ENCODE peak calls at places on chromosomes 4 and X, in seven cellular contexts. M, D, X, Z, C, Q and F are unnamed samples.

GRCh38 chr4:130563185-130563890 is 1467.4 kb downstream of the C4orf33 start:
- DNase-seq in M (peak; percentile 81), D (peak; percentile 87), X (peak; percentile 11), Z (no peak), C (peak; percentile 70), Q (peak; percentile 51), F (peak; percentile 45)

GRCh38 chrX:68824565-68825125 is 4.2 kb upstream of the EFNB1 start:
- DNase-seq in M (peak; percentile 7), D (no peak), X (no peak), Z (no peak), C (no peak), Q (no peak), F (no peak)

GRCh38 chr4:37595875-37596402 is 90.2 kb downstream of the RELL1 start:
- DNase-seq in M (no peak), D (no peak), X (no peak), Z (no peak), C (no peak), Q (no peak), F (no peak)

GRCh38 chr4:1409806-1410425 is 3.7 kb upstream of the NKX1-1 start:
- DNase-seq in M (no peak), D (no peak), X (no peak), Z (no peak), C (no peak), Q (no peak), F (no peak)

GRCh38 chrX:261167-261857 is 19.9 kb upstream of the PLCXD1 start:
- DNase-seq in M (peak; percentile 56), D (peak; percentile 65), X (peak; percentile 15), Z (no peak), C (peak; percentile 82), Q (no peak), F (no peak)

GRCh38 chr4:45241976-45242375 is 515.6 kb upstream of the GNPDA2 start:
- DNase-seq in M (no peak), D (no peak), X (no peak), Z (no peak), C (no peak), Q (no peak), F (no peak)

GRCh38 chr4:74205559-74205958 is 47.6 kb downstream of the MTHFD2L start:
- DNase-seq in M (no peak), D (no peak), X (no peak), Z (no peak), C (no peak), Q (no peak), F (no peak)

GRCh38 chrX:45172890-45173289 is 27.8 kb downstream of the DIPK2B start:
- DNase-seq in M (no peak), D (peak; percentile 2), X (no peak), Z (no peak), C (peak; percentile 55), Q (peak; percentile 8), F (peak; percentile 71)

GRCh38 chr4:75494563-75494962 is 19.6 kb downstream of the RCHY1 start:
- DNase-seq in M (no peak), D (no peak), X (no peak), Z (no peak), C (no peak), Q (peak; percentile 16), F (no peak)

GRCh38 chr4:112817933-112818921 is 181.3 kb downstream of the LARP7 start:
- DNase-seq in M (peak; percentile 86), D (peak; percentile 90), X (peak; percentile 62), Z (peak; percentile 27), C (peak; percentile 74), Q (peak; percentile 56), F (peak; percentile 62)

GRCh38 chr4:113336556-113336955 is 287.1 kb downstream of the ANK2 start:
- DNase-seq in M (no peak), D (no peak), X (no peak), Z (no peak), C (no peak), Q (no peak), F (peak; percentile 7)

GRCh38 chr4:175905939-175906338 is 93.9 kb upstream of the GPM6A start:
- DNase-seq in M (no peak), D (peak; percentile 9), X (no peak), Z (no peak), C (no peak), Q (no peak), F (no peak)

GRCh38 chr4:143531368-143531767 is 17.9 kb downstream of the SMARCA5 start:
- DNase-seq in M (no peak), D (peak; percentile 17), X (no peak), Z (no peak), C (peak; percentile 4), Q (no peak), F (no peak)

GRCh38 chr4:48047896-48048295 is 31.3 kb downstream of the NIPAL1 start:
- DNase-seq in M (no peak), D (no peak), X (no peak), Z (peak; percentile 23), C (no peak), Q (no peak), F (no peak)

GRCh38 chr4:43898836-43899235 is 549.8 kb downstream of the KCTD8 start:
- DNase-seq in M (no peak), D (no peak), X (no peak), Z (no peak), C (no peak), Q (no peak), F (no peak)

GRCh38 chr4:145840162-145840768 is 98.4 kb downstream of the ZNF827 start:
- DNase-seq in M (no peak), D (no peak), X (no peak), Z (no peak), C (peak; percentile 53), Q (no peak), F (peak; percentile 18)

GRCh38 chr4:173498023-173498422 is 32.0 kb downstream of the HAND2 start:
- DNase-seq in M (no peak), D (no peak), X (no peak), Z (no peak), C (no peak), Q (no peak), F (no peak)

GRCh38 chr4:78647272-78647671 is 95.7 kb downstream of the ANXA3 start:
- DNase-seq in M (no peak), D (no peak), X (no peak), Z (no peak), C (no peak), Q (no peak), F (no peak)

GRCh38 chrX:110087485-110088356 is 84.8 kb downstream of the TMEM164 start:
- DNase-seq in M (no peak), D (no peak), X (no peak), Z (no peak), C (peak; percentile 93), Q (peak; percentile 81), F (peak; percentile 85)

GRCh38 chr4:161279095-161279494 is 884.7 kb downstream of the FSTL5 start:
- DNase-seq in M (no peak), D (no peak), X (no peak), Z (no peak), C (no peak), Q (no peak), F (no peak)

GRCh38 chrX:10022580-10023245 is 55.6 kb downstream of the CLDN34 start:
- DNase-seq in M (no peak), D (no peak), X (no peak), Z (peak; percentile 37), C (peak; percentile 96), Q (no peak), F (no peak)

GRCh38 chr4:53321151-53321987 is 44.5 kb downstream of the SCFD2 start:
- DNase-seq in M (no peak), D (peak; percentile 4), X (no peak), Z (no peak), C (no peak), Q (peak; percentile 29), F (peak; percentile 50)

GRCh38 chrX:20514358-20514757 is 247.6 kb upstream of the RPS6KA3 start:
- DNase-seq in M (no peak), D (no peak), X (no peak), Z (no peak), C (peak; percentile 60), Q (no peak), F (peak; percentile 40)

GRCh38 chrX:124507276-124507675 is 160.9 kb downstream of the SH2D1A start:
- DNase-seq in M (no peak), D (no peak), X (no peak), Z (no peak), C (no peak), Q (no peak), F (peak; percentile 9)

GRCh38 chr4:101264993-101265815 is 82.1 kb downstream of the PPP3CA start:
- DNase-seq in M (no peak), D (no peak), X (no peak), Z (no peak), C (peak; percentile 53), Q (no peak), F (peak; percentile 8)

GRCh38 chrX:49842603-49843002 is 13.5 kb downstream of the PAGE4 start:
- DNase-seq in M (no peak), D (no peak), X (no peak), Z (no peak), C (no peak), Q (no peak), F (no peak)

GRCh38 chrX:49840679-49841078 is 11.6 kb downstream of the PAGE4 start:
- DNase-seq in M (peak; percentile 84), D (peak; percentile 86), X (peak; percentile 17), Z (peak; percentile 27), C (peak; percentile 72), Q (no peak), F (peak; percentile 39)

GRCh38 chrX:49838374-49838773 is 9.3 kb downstream of the PAGE4 start:
- DNase-seq in M (peak; percentile 40), D (peak; percentile 51), X (no peak), Z (peak; percentile 13), C (peak; percentile 34), Q (no peak), F (peak; percentile 19)
- TF ChIP-seq CTCF in M (peak; percentile 74), D (peak; percentile 67), X (no peak), Z (peak; percentile 41), C (peak; percentile 65), Q (peak; percentile 45), F (peak; percentile 67)

GRCh38 chr4:40454816-40455215 is 119.7 kb downstream of the CHRNA9 start:
- DNase-seq in M (no peak), D (no peak), X (no peak), Z (no peak), C (no peak), Q (no peak), F (no peak)
- H3K27ac ChIP-seq in M (no peak overlapping the region), D (no peak overlapping the region), X (no peak overlapping the region), Z (no peak overlapping the region), C (peak overlapping the region; percentile 89), Q (no peak overlapping the region), F (no peak overlapping the region)

GRCh38 chr4:125928652-125929051 is 613.9 kb downstream of the FAT4 start:
- DNase-seq in M (no peak), D (peak; percentile 3), X (no peak), Z (no peak), C (no peak), Q (no peak), F (no peak)
- TF ChIP-seq CTCF in M (peak; percentile 30), D (no peak), X (no peak), Z (no peak), C (no peak), Q (no peak), F (no peak)

GRCh38 chr4:103098746-103099421 is 750 bp downstream of the BDH2 start:
- DNase-seq in M (no peak), D (peak; percentile 4), X (no peak), Z (no peak), C (no peak), Q (no peak), F (no peak)
- H3K27ac ChIP-seq in M (no peak overlapping the region), D (no peak overlapping the region), X (peak overlapping the region; percentile 17), Z (peak overlapping the region; percentile 70), C (peak overlapping the region; percentile 81), Q (no peak overlapping the region), F (no peak overlapping the region)

GRCh38 chr4:168765726-168766125 is 244.3 kb downstream of the CBR4 start:
- DNase-seq in M (no peak), D (no peak), X (no peak), Z (peak; percentile 69), C (peak; percentile 20), Q (no peak), F (peak; percentile 71)
- TF ChIP-seq CTCF in M (no peak), D (no peak), X (no peak), Z (no peak), C (no peak), Q (no peak), F (no peak)